ENCODE peak calls at places on chromosomes 3 and 15, in nine cellular contexts. One of them, this sample, is unnamed.
A peak's percentile ranks its signal among the peaks of the same experiment; 100 is the strongest.

GRCh38 chr3:155386306-155386705 is 92.8 kb upstream of the STRIT1 start:
- DNase-seq in neural progenitor cell: no peak
- DNase-seq in heart left ventricle: no peak
- DNase-seq in PC-3: no peak
- DNase-seq in Peyer's patch: no peak
- DNase-seq in right lobe of liver: no peak
- DNase-seq in OCI-LY7: no peak
- DNase-seq in colonic mucosa: no peak
- DNase-seq in sigmoid colon: no peak
- DNase-seq in this sample: no peak

GRCh38 chr15:89157918-89158564 is 63.3 kb downstream of the RLBP1 start:
- DNase-seq in sigmoid colon: no peak
- DNase-seq in Peyer's patch: no peak
- DNase-seq in PC-3: no peak
- DNase-seq in neural progenitor cell: no peak
- DNase-seq in right lobe of liver: no peak
- DNase-seq in OCI-LY7: no peak
- DNase-seq in colonic mucosa: no peak
- DNase-seq in heart left ventricle: no peak
- DNase-seq in this sample: no peak

GRCh38 chr3:20041197-20041780 is 1.0 kb downstream of the KAT2B start:
- DNase-seq in Peyer's patch: peak; percentile 89
- DNase-seq in sigmoid colon: peak; percentile 91
- DNase-seq in OCI-LY7: peak; percentile 77
- DNase-seq in colonic mucosa: peak; percentile 93
- DNase-seq in heart left ventricle: peak; percentile 92
- DNase-seq in right lobe of liver: peak; percentile 97
- DNase-seq in neural progenitor cell: peak; percentile 77
- DNase-seq in PC-3: peak; percentile 77
- DNase-seq in this sample: peak; percentile 85

GRCh38 chr3:4043867-4044575 is 244.8 kb downstream of the LRRN1 start:
- DNase-seq in Peyer's patch: no peak
- DNase-seq in colonic mucosa: no peak
- DNase-seq in neural progenitor cell: no peak
- DNase-seq in right lobe of liver: no peak
- DNase-seq in sigmoid colon: no peak
- DNase-seq in OCI-LY7: no peak
- DNase-seq in heart left ventricle: no peak
- DNase-seq in PC-3: no peak
- DNase-seq in this sample: no peak

GRCh38 chr3:102979682-102980378 is 545.0 kb downstream of the ZPLD1 start:
- DNase-seq in colonic mucosa: peak; percentile 29
- DNase-seq in Peyer's patch: peak; percentile 16
- DNase-seq in PC-3: peak; percentile 79
- DNase-seq in right lobe of liver: no peak
- DNase-seq in neural progenitor cell: no peak
- DNase-seq in sigmoid colon: peak; percentile 94
- DNase-seq in OCI-LY7: no peak
- DNase-seq in heart left ventricle: peak; percentile 80
- DNase-seq in this sample: peak; percentile 4

GRCh38 chr3:9400626-9401025 is 3.2 kb downstream of the SETD5 start:
- DNase-seq in sigmoid colon: no peak
- DNase-seq in OCI-LY7: no peak
- DNase-seq in heart left ventricle: no peak
- DNase-seq in neural progenitor cell: peak; percentile 51
- DNase-seq in colonic mucosa: no peak
- DNase-seq in PC-3: no peak
- DNase-seq in right lobe of liver: no peak
- DNase-seq in Peyer's patch: no peak
- DNase-seq in this sample: no peak

GRCh38 chr3:185727873-185728272 is 97.0 kb downstream of the IGF2BP2 start:
- DNase-seq in colonic mucosa: no peak
- DNase-seq in OCI-LY7: no peak
- DNase-seq in neural progenitor cell: no peak
- DNase-seq in sigmoid colon: no peak
- DNase-seq in right lobe of liver: no peak
- DNase-seq in heart left ventricle: no peak
- DNase-seq in PC-3: peak; percentile 95
- DNase-seq in Peyer's patch: no peak
- DNase-seq in this sample: no peak

GRCh38 chr3:34183114-34183513 is 384.7 kb downstream of the PDCD6IP start:
- DNase-seq in colonic mucosa: no peak
- DNase-seq in OCI-LY7: no peak
- DNase-seq in heart left ventricle: no peak
- DNase-seq in PC-3: peak; percentile 57
- DNase-seq in neural progenitor cell: no peak
- DNase-seq in right lobe of liver: no peak
- DNase-seq in sigmoid colon: no peak
- DNase-seq in Peyer's patch: no peak
- DNase-seq in this sample: no peak

GRCh38 chr3:128254066-128254590 is 100.8 kb downstream of the EEFSEC start:
- DNase-seq in right lobe of liver: no peak
- DNase-seq in neural progenitor cell: no peak
- DNase-seq in colonic mucosa: no peak
- DNase-seq in PC-3: no peak
- DNase-seq in OCI-LY7: no peak
- DNase-seq in sigmoid colon: no peak
- DNase-seq in heart left ventricle: no peak
- DNase-seq in Peyer's patch: no peak
- DNase-seq in this sample: no peak

GRCh38 chr15:34331809-34332208 is 5.8 kb downstream of the SLC12A6 start:
- DNase-seq in sigmoid colon: no peak
- DNase-seq in neural progenitor cell: no peak
- DNase-seq in colonic mucosa: no peak
- DNase-seq in heart left ventricle: no peak
- DNase-seq in PC-3: no peak
- DNase-seq in right lobe of liver: no peak
- DNase-seq in Peyer's patch: no peak
- DNase-seq in OCI-LY7: no peak
- DNase-seq in this sample: no peak

GRCh38 chr3:152657002-152657400 is 177.9 kb upstream of the P2RY1 start:
- DNase-seq in right lobe of liver: no peak
- DNase-seq in neural progenitor cell: peak; percentile 62
- DNase-seq in heart left ventricle: no peak
- DNase-seq in PC-3: no peak
- DNase-seq in OCI-LY7: no peak
- DNase-seq in sigmoid colon: no peak
- DNase-seq in Peyer's patch: no peak
- DNase-seq in colonic mucosa: no peak
- DNase-seq in this sample: no peak
- H3K4me3 ChIP-seq in right lobe of liver: no peak overlapping the region
- H3K4me3 ChIP-seq in neural progenitor cell: peak overlapping the region; percentile 19
- H3K4me3 ChIP-seq in heart left ventricle: no peak overlapping the region
- H3K4me3 ChIP-seq in PC-3: no peak overlapping the region
- H3K4me3 ChIP-seq in OCI-LY7: no peak overlapping the region
- H3K4me3 ChIP-seq in sigmoid colon: no peak overlapping the region
- H3K4me3 ChIP-seq in Peyer's patch: no peak overlapping the region
- H3K4me3 ChIP-seq in colonic mucosa: no peak overlapping the region
- H3K4me3 ChIP-seq in this sample: no peak overlapping the region

GRCh38 chr15:90838544-90838943 is 29.8 kb upstream of the FURIN start:
- DNase-seq in neural progenitor cell: no peak
- DNase-seq in heart left ventricle: no peak
- DNase-seq in sigmoid colon: no peak
- DNase-seq in OCI-LY7: no peak
- DNase-seq in colonic mucosa: no peak
- DNase-seq in PC-3: no peak
- DNase-seq in Peyer's patch: no peak
- DNase-seq in right lobe of liver: no peak
- DNase-seq in this sample: no peak

GRCh38 chr15:90839187-90840071 is 29.0 kb upstream of the FURIN start:
- DNase-seq in colonic mucosa: peak; percentile 75
- DNase-seq in heart left ventricle: no peak
- DNase-seq in neural progenitor cell: peak; percentile 79
- DNase-seq in right lobe of liver: no peak
- DNase-seq in PC-3: no peak
- DNase-seq in Peyer's patch: peak; percentile 56
- DNase-seq in OCI-LY7: peak; percentile 86
- DNase-seq in sigmoid colon: no peak
- DNase-seq in this sample: peak; percentile 93

GRCh38 chr15:90840954-90841353 is 27.4 kb upstream of the FURIN start:
- DNase-seq in OCI-LY7: no peak
- DNase-seq in Peyer's patch: no peak
- DNase-seq in neural progenitor cell: no peak
- DNase-seq in colonic mucosa: no peak
- DNase-seq in right lobe of liver: no peak
- DNase-seq in heart left ventricle: no peak
- DNase-seq in PC-3: no peak
- DNase-seq in sigmoid colon: no peak
- DNase-seq in this sample: no peak

GRCh38 chr15:90838066-90838465 is 30.3 kb upstream of the FURIN start:
- DNase-seq in heart left ventricle: no peak
- DNase-seq in sigmoid colon: no peak
- DNase-seq in colonic mucosa: no peak
- DNase-seq in OCI-LY7: no peak
- DNase-seq in PC-3: no peak
- DNase-seq in right lobe of liver: no peak
- DNase-seq in Peyer's patch: peak; percentile 67
- DNase-seq in neural progenitor cell: no peak
- DNase-seq in this sample: peak; percentile 35

GRCh38 chr15:90840157-90840855 is 28.1 kb upstream of the FURIN start:
- DNase-seq in Peyer's patch: no peak
- DNase-seq in neural progenitor cell: no peak
- DNase-seq in sigmoid colon: no peak
- DNase-seq in right lobe of liver: no peak
- DNase-seq in OCI-LY7: no peak
- DNase-seq in colonic mucosa: no peak
- DNase-seq in heart left ventricle: no peak
- DNase-seq in PC-3: no peak
- DNase-seq in this sample: no peak
- H3K27ac ChIP-seq in Peyer's patch: peak overlapping the region; percentile 87
- H3K27ac ChIP-seq in neural progenitor cell: peak overlapping the region; percentile 55
- H3K27ac ChIP-seq in sigmoid colon: no peak overlapping the region
- H3K27ac ChIP-seq in right lobe of liver: no peak overlapping the region
- H3K27ac ChIP-seq in OCI-LY7: peak overlapping the region; percentile 36
- H3K27ac ChIP-seq in colonic mucosa: peak overlapping the region; percentile 93
- H3K27ac ChIP-seq in heart left ventricle: no peak overlapping the region
- H3K27ac ChIP-seq in PC-3: no peak overlapping the region
- H3K27ac ChIP-seq in this sample: peak overlapping the region; percentile 97

GRCh38 chr15:52180851-52181450 is 10.2 kb downstream of the GNB5 start:
- DNase-seq in neural progenitor cell: no peak
- DNase-seq in sigmoid colon: no peak
- DNase-seq in right lobe of liver: no peak
- DNase-seq in heart left ventricle: no peak
- DNase-seq in PC-3: no peak
- DNase-seq in Peyer's patch: no peak
- DNase-seq in colonic mucosa: no peak
- DNase-seq in OCI-LY7: peak; percentile 32
- DNase-seq in this sample: no peak
- H3K4me3 ChIP-seq in neural progenitor cell: peak overlapping the region; percentile 54
- H3K4me3 ChIP-seq in sigmoid colon: peak overlapping the region; percentile 64
- H3K4me3 ChIP-seq in right lobe of liver: no peak overlapping the region
- H3K4me3 ChIP-seq in heart left ventricle: no peak overlapping the region
- H3K4me3 ChIP-seq in PC-3: no peak overlapping the region
- H3K4me3 ChIP-seq in Peyer's patch: no peak overlapping the region
- H3K4me3 ChIP-seq in colonic mucosa: no peak overlapping the region
- H3K4me3 ChIP-seq in OCI-LY7: peak overlapping the region; percentile 85
- H3K4me3 ChIP-seq in this sample: no peak overlapping the region

GRCh38 chr15:27714675-27715074 is 384.4 kb downstream of the OCA2 start:
- DNase-seq in heart left ventricle: no peak
- DNase-seq in right lobe of liver: no peak
- DNase-seq in colonic mucosa: no peak
- DNase-seq in Peyer's patch: no peak
- DNase-seq in neural progenitor cell: no peak
- DNase-seq in sigmoid colon: no peak
- DNase-seq in PC-3: no peak
- DNase-seq in OCI-LY7: no peak
- DNase-seq in this sample: no peak
- H3K27ac ChIP-seq in heart left ventricle: no peak overlapping the region
- H3K27ac ChIP-seq in right lobe of liver: no peak overlapping the region
- H3K27ac ChIP-seq in colonic mucosa: no peak overlapping the region
- H3K27ac ChIP-seq in Peyer's patch: no peak overlapping the region
- H3K27ac ChIP-seq in neural progenitor cell: no peak overlapping the region
- H3K27ac ChIP-seq in sigmoid colon: no peak overlapping the region
- H3K27ac ChIP-seq in PC-3: no peak overlapping the region
- H3K27ac ChIP-seq in OCI-LY7: no peak overlapping the region
- H3K27ac ChIP-seq in this sample: no peak overlapping the region

GRCh38 chr15:74616020-74616939 is 644 bp downstream of the CLK3 start:
- DNase-seq in sigmoid colon: peak; percentile 89
- DNase-seq in right lobe of liver: peak; percentile 92
- DNase-seq in OCI-LY7: peak; percentile 56
- DNase-seq in neural progenitor cell: peak; percentile 69
- DNase-seq in PC-3: peak; percentile 45
- DNase-seq in heart left ventricle: peak; percentile 82
- DNase-seq in colonic mucosa: peak; percentile 92
- DNase-seq in Peyer's patch: peak; percentile 58
- DNase-seq in this sample: peak; percentile 81

GRCh38 chr15:74618841-74619596 is 3.4 kb downstream of the CLK3 start:
- DNase-seq in OCI-LY7: no peak
- DNase-seq in right lobe of liver: no peak
- DNase-seq in sigmoid colon: no peak
- DNase-seq in Peyer's patch: no peak
- DNase-seq in heart left ventricle: no peak
- DNase-seq in neural progenitor cell: no peak
- DNase-seq in colonic mucosa: no peak
- DNase-seq in PC-3: no peak
- DNase-seq in this sample: no peak

GRCh38 chr15:74614744-74615312 is 808 bp upstream of the CLK3 start:
- DNase-seq in colonic mucosa: peak; percentile 88
- DNase-seq in sigmoid colon: peak; percentile 94
- DNase-seq in Peyer's patch: peak; percentile 89
- DNase-seq in right lobe of liver: peak; percentile 86
- DNase-seq in heart left ventricle: peak; percentile 90
- DNase-seq in PC-3: peak; percentile 68
- DNase-seq in OCI-LY7: peak; percentile 87
- DNase-seq in neural progenitor cell: peak; percentile 93
- DNase-seq in this sample: peak; percentile 76

GRCh38 chr15:74615313-74616019 is at the start of gene CLK3:
- DNase-seq in Peyer's patch: peak; percentile 94
- DNase-seq in OCI-LY7: peak; percentile 97
- DNase-seq in right lobe of liver: peak; percentile 98
- DNase-seq in neural progenitor cell: peak; percentile 99
- DNase-seq in PC-3: peak; percentile 95
- DNase-seq in heart left ventricle: peak; percentile 96
- DNase-seq in colonic mucosa: peak; percentile 97
- DNase-seq in sigmoid colon: peak; percentile 98
- DNase-seq in this sample: peak; percentile 94

GRCh38 chr15:74616996-74617395 is 1.4 kb downstream of the CLK3 start:
- DNase-seq in PC-3: no peak
- DNase-seq in Peyer's patch: no peak
- DNase-seq in sigmoid colon: no peak
- DNase-seq in neural progenitor cell: no peak
- DNase-seq in colonic mucosa: no peak
- DNase-seq in OCI-LY7: no peak
- DNase-seq in right lobe of liver: no peak
- DNase-seq in heart left ventricle: no peak
- DNase-seq in this sample: no peak
- H3K4me3 ChIP-seq in PC-3: peak overlapping the region; percentile 100
- H3K4me3 ChIP-seq in Peyer's patch: peak overlapping the region; percentile 72
- H3K4me3 ChIP-seq in sigmoid colon: peak overlapping the region; percentile 77
- H3K4me3 ChIP-seq in neural progenitor cell: peak overlapping the region; percentile 93
- H3K4me3 ChIP-seq in colonic mucosa: peak overlapping the region; percentile 99
- H3K4me3 ChIP-seq in OCI-LY7: peak overlapping the region; percentile 96
- H3K4me3 ChIP-seq in right lobe of liver: peak overlapping the region; percentile 98
- H3K4me3 ChIP-seq in heart left ventricle: peak overlapping the region; percentile 96
- H3K4me3 ChIP-seq in this sample: peak overlapping the region; percentile 92

GRCh38 chr15:100439566-100439965 is 89.2 kb downstream of the CERS3 start:
- DNase-seq in heart left ventricle: no peak
- DNase-seq in PC-3: no peak
- DNase-seq in colonic mucosa: no peak
- DNase-seq in neural progenitor cell: no peak
- DNase-seq in sigmoid colon: no peak
- DNase-seq in OCI-LY7: no peak
- DNase-seq in right lobe of liver: no peak
- DNase-seq in Peyer's patch: no peak
- DNase-seq in this sample: no peak
- H3K27ac ChIP-seq in heart left ventricle: no peak overlapping the region
- H3K27ac ChIP-seq in PC-3: no peak overlapping the region
- H3K27ac ChIP-seq in colonic mucosa: no peak overlapping the region
- H3K27ac ChIP-seq in neural progenitor cell: no peak overlapping the region
- H3K27ac ChIP-seq in sigmoid colon: no peak overlapping the region
- H3K27ac ChIP-seq in OCI-LY7: no peak overlapping the region
- H3K27ac ChIP-seq in right lobe of liver: no peak overlapping the region
- H3K27ac ChIP-seq in Peyer's patch: no peak overlapping the region
- H3K27ac ChIP-seq in this sample: no peak overlapping the region